ENCODE peak calls at places on chromosomes 2 and 18, in six cellular contexts. One of them, this sample, is unnamed.

GRCh38 chr2:209391776-209392401 is 32.0 kb upstream of the MAP2 start:
- DNase-seq in GM12891: no peak
- DNase-seq in HepG2: no peak
- DNase-seq in K562: no peak
- DNase-seq in H1: no peak
- DNase-seq in GM12878: no peak
- DNase-seq in this sample: no peak

GRCh38 chr2:76870011-76870410 is 652.2 kb downstream of the LRRTM4 start:
- DNase-seq in GM12891: no peak
- DNase-seq in HepG2: no peak
- DNase-seq in K562: no peak
- DNase-seq in H1: no peak
- DNase-seq in GM12878: no peak
- DNase-seq in this sample: no peak

GRCh38 chr2:27856386-27856785 is 33.8 kb downstream of the RBKS start:
- DNase-seq in GM12891: no peak
- DNase-seq in HepG2: no peak
- DNase-seq in K562: no peak
- DNase-seq in H1: no peak
- DNase-seq in GM12878: no peak
- DNase-seq in this sample: no peak

GRCh38 chr2:128646691-128647090 is 328.0 kb upstream of the HS6ST1 start:
- DNase-seq in GM12891: no peak
- DNase-seq in HepG2: no peak
- DNase-seq in K562: no peak
- DNase-seq in H1: no peak
- DNase-seq in GM12878: no peak
- DNase-seq in this sample: no peak

GRCh38 chr2:24920813-24921441 is 890 bp upstream of the ADCY3 start:
- DNase-seq in GM12891: no peak
- DNase-seq in HepG2: peak; percentile 21
- DNase-seq in K562: peak; percentile 44
- DNase-seq in H1: no peak
- DNase-seq in GM12878: no peak
- DNase-seq in this sample: no peak

GRCh38 chr2:232278534-232278933 is 100.0 kb upstream of the ALPP start:
- DNase-seq in GM12891: no peak
- DNase-seq in HepG2: no peak
- DNase-seq in K562: no peak
- DNase-seq in H1: no peak
- DNase-seq in GM12878: no peak
- DNase-seq in this sample: no peak

GRCh38 chr2:202109737-202110184 is 36.7 kb downstream of the KIAA2012 start:
- DNase-seq in GM12891: no peak
- DNase-seq in HepG2: no peak
- DNase-seq in K562: no peak
- DNase-seq in H1: peak; percentile 13
- DNase-seq in GM12878: no peak
- DNase-seq in this sample: no peak

GRCh38 chr18:53796042-53796729 is 428.3 kb downstream of the MBD2 start:
- DNase-seq in GM12891: no peak
- DNase-seq in HepG2: peak; percentile 1
- DNase-seq in K562: no peak
- DNase-seq in H1: no peak
- DNase-seq in GM12878: no peak
- DNase-seq in this sample: no peak

GRCh38 chr2:211035548-211036185 is 479.3 kb downstream of the CPS1 start:
- DNase-seq in GM12891: no peak
- DNase-seq in HepG2: peak; percentile 47
- DNase-seq in K562: no peak
- DNase-seq in H1: no peak
- DNase-seq in GM12878: no peak
- DNase-seq in this sample: no peak

GRCh38 chr18:42092848-42093247 is 137.8 kb downstream of the PIK3C3 start:
- DNase-seq in GM12891: no peak
- DNase-seq in HepG2: no peak
- DNase-seq in K562: no peak
- DNase-seq in H1: no peak
- DNase-seq in GM12878: no peak
- DNase-seq in this sample: no peak

GRCh38 chr18:78305789-78306188 is 673.8 kb upstream of the SALL3 start:
- DNase-seq in GM12891: no peak
- DNase-seq in HepG2: no peak
- DNase-seq in K562: no peak
- DNase-seq in H1: no peak
- DNase-seq in GM12878: no peak
- DNase-seq in this sample: no peak
- TF ChIP-seq POLR2AphosphoS5 in GM12891: no peak
- TF ChIP-seq POLR2AphosphoS5 in HepG2: no peak
- TF ChIP-seq POLR2AphosphoS5 in K562: no peak
- TF ChIP-seq POLR2AphosphoS5 in H1: no peak
- TF ChIP-seq POLR2AphosphoS5 in GM12878: no peak
- TF ChIP-seq POLR2AphosphoS5 in this sample: no peak

DNA sequence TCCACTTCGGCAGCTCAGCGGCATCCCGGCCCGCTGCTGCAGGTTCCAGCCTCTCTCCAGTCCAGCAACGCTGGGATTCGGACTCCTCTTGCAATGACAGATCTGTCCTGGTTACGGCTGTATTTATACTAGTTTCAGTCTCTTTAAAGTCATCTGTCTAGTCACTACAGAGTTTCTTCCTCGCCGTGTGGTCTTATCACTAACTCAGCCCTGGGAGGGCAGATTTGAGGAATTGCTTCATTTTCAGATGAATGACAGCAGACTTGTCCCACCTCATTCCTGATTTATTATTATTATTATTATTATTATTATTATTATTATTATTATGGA is 2.2 kb downstream of the KLHL29 start:
- DNase-seq in GM12891: no peak
- DNase-seq in HepG2: no peak
- DNase-seq in K562: no peak
- DNase-seq in H1: no peak
- DNase-seq in GM12878: no peak
- DNase-seq in this sample: no peak
- TF ChIP-seq POLR2A in GM12891: no peak
- TF ChIP-seq POLR2A in HepG2: no peak
- TF ChIP-seq POLR2A in K562: no peak
- TF ChIP-seq POLR2A in H1: no peak
- TF ChIP-seq POLR2A in GM12878: no peak
- TF ChIP-seq POLR2A in this sample: no peak

GRCh38 chr18:26097563-26097962 is 7.2 kb upstream of the SS18 start:
- DNase-seq in GM12891: no peak
- DNase-seq in HepG2: no peak
- DNase-seq in K562: no peak
- DNase-seq in H1: no peak
- DNase-seq in GM12878: no peak
- DNase-seq in this sample: no peak

GRCh38 chr18:26091047-26091630 is 726 bp upstream of the SS18 start:
- DNase-seq in GM12891: no peak
- DNase-seq in HepG2: peak; percentile 54
- DNase-seq in K562: peak; percentile 52
- DNase-seq in H1: no peak
- DNase-seq in GM12878: peak; percentile 51
- DNase-seq in this sample: no peak

DNA sequence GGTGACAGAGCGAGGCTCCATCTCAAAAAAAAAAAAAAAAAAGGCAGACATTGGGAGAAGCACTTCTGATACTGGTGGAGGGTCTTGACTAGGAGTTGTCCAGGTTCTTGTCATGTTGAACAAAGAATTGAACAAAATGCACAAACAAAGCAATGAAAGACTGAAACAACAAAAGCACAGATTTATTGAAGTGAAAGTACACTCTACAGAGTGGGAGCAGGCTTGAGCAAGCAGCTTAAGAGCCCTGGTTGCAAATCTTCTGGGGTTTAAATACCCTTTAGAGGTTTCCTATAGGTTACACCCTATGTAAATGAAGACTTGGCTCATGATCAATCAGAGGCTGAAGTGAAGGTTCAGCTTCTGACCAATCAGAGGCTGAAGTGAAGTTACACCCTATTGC is 6.4 kb upstream of the SS18 start:
- DNase-seq in GM12891: no peak
- DNase-seq in HepG2: no peak
- DNase-seq in K562: no peak
- DNase-seq in H1: no peak
- DNase-seq in GM12878: no peak
- DNase-seq in this sample: no peak
- TF ChIP-seq TAF1 in GM12891: no peak
- TF ChIP-seq TAF1 in HepG2: no peak
- TF ChIP-seq TAF1 in K562: no peak
- TF ChIP-seq TAF1 in H1: no peak
- TF ChIP-seq TAF1 in GM12878: no peak
- TF ChIP-seq TAF1 in this sample: no peak

DNA sequence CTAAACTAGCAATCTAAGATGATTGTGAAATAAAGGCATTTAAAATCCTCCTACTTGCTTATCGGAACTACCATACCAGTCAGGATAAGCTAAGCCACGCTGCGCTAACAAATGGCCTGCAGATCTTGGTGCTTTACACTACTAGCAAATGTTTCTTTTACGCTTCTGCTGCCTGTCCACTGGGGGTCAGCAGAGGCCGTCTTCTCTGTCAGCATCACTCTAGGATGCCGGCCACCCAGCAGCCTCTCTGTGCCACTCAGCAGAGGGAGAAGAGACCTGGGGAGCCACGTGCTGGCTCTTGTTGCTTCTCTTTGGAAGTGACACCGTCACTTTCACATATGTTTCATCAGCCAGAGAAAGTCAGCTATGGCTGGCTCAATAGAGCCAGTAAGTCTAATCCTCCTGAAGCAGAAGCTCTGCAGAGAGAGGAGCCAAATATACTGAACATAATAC is 36.6 kb downstream of the COPS8 start:
- DNase-seq in GM12891: peak; percentile 24
- DNase-seq in HepG2: peak; percentile 54
- DNase-seq in K562: peak; percentile 41
- DNase-seq in H1: peak; percentile 44
- DNase-seq in GM12878: no peak
- DNase-seq in this sample: peak; percentile 27
- TF ChIP-seq POLR2AphosphoS5 in GM12891: no peak
- TF ChIP-seq POLR2AphosphoS5 in HepG2: no peak
- TF ChIP-seq POLR2AphosphoS5 in K562: no peak
- TF ChIP-seq POLR2AphosphoS5 in H1: no peak
- TF ChIP-seq POLR2AphosphoS5 in GM12878: no peak
- TF ChIP-seq POLR2AphosphoS5 in this sample: no peak

This sample was measured in GM12892.